ENCODE peak calls at places on chromosomes 1 and 21, in eight cellular contexts. W, Y, A, F, Z, U, C and R are unnamed samples.
A peak's percentile ranks its signal among the peaks of the same experiment; 100 is the strongest.

GRCh38 chr1:221431068-221431651 is 310.7 kb downstream of the DUSP10 start:
- DNase-seq in W (no peak), Y (peak; percentile 53), A (no peak), F (no peak), Z (no peak), U (no peak), C (no peak), R (no peak)

GRCh38 chr1:205313681-205314308 is 7.8 kb downstream of the NUAK2 start:
- DNase-seq in W (peak; percentile 95), Y (peak; percentile 76), A (peak; percentile 80), F (peak; percentile 45), Z (peak; percentile 35), U (peak; percentile 66), C (peak; percentile 21), R (no peak)

GRCh38 chr21:44712203-44713028 is 1.0 kb upstream of the TSPEAR start:
- DNase-seq in W (peak; percentile 70), Y (no peak), A (no peak), F (no peak), Z (no peak), U (no peak), C (no peak), R (peak; percentile 81)

GRCh38 chr1:33516428-33516827 is 44.0 kb downstream of the ZSCAN20 start:
- DNase-seq in W (peak; percentile 65), Y (no peak), A (no peak), F (no peak), Z (no peak), U (no peak), C (no peak), R (no peak)

GRCh38 chr1:172180886-172181285 is 239.6 kb upstream of the C1orf105 start:
- DNase-seq in W (no peak), Y (peak; percentile 67), A (peak; percentile 53), F (no peak), Z (peak; percentile 42), U (no peak), C (peak; percentile 70), R (no peak)

GRCh38 chr1:14880456-14881316 is 272.9 kb upstream of the TMEM51 start:
- DNase-seq in W (no peak), Y (peak; percentile 84), A (no peak), F (no peak), Z (peak; percentile 57), U (no peak), C (no peak), R (peak; percentile 92)

GRCh38 chr1:28199328-28200233 is 23.1 kb upstream of the PTAFR start:
- DNase-seq in W (no peak), Y (no peak), A (no peak), F (no peak), Z (peak; percentile 42), U (no peak), C (peak; percentile 86), R (no peak)

GRCh38 chr21:37139902-37140301 is 66.8 kb downstream of the TTC3 start:
- DNase-seq in W (no peak), Y (peak; percentile 78), A (no peak), F (no peak), Z (no peak), U (no peak), C (no peak), R (no peak)

GRCh38 chr1:219120625-219121544 is 52.8 kb upstream of the LYPLAL1 start:
- DNase-seq in W (no peak), Y (peak; percentile 96), A (no peak), F (peak; percentile 38), Z (no peak), U (peak; percentile 83), C (no peak), R (no peak)

GRCh38 chr1:10057305-10057704 is 24.5 kb downstream of the UBE4B start:
- DNase-seq in W (no peak), Y (peak; percentile 48), A (no peak), F (no peak), Z (no peak), U (no peak), C (no peak), R (no peak)

GRCh38 chr1:60963167-60963909 is 119.0 kb upstream of the NFIA start:
- DNase-seq in W (no peak), Y (no peak), A (no peak), F (no peak), Z (no peak), U (no peak), C (no peak), R (no peak)

GRCh38 chr21:45574691-45575090 is 32.5 kb upstream of the SLC19A1 start:
- DNase-seq in W (peak; percentile 51), Y (no peak), A (peak; percentile 41), F (no peak), Z (no peak), U (no peak), C (no peak), R (no peak)

GRCh38 chr21:31172328-31172727 is 134.1 kb upstream of the KRTAP19-8 start:
- DNase-seq in W (no peak), Y (no peak), A (no peak), F (no peak), Z (no peak), U (no peak), C (no peak), R (no peak)

GRCh38 chr1:81032973-81033425 is 767.7 kb upstream of the ADGRL2 start:
- DNase-seq in W (no peak), Y (no peak), A (no peak), F (no peak), Z (no peak), U (no peak), C (peak; percentile 72), R (no peak)

GRCh38 chr1:119483441-119484200 is 23.4 kb upstream of the HSD3B1 start:
- DNase-seq in W (no peak), Y (no peak), A (no peak), F (no peak), Z (no peak), U (no peak), C (no peak), R (no peak)

GRCh38 chr1:107936498-107937481 is 28.2 kb downstream of the VAV3 start:
- DNase-seq in W (peak; percentile 22), Y (peak; percentile 99), A (no peak), F (peak; percentile 45), Z (peak; percentile 78), U (peak; percentile 18), C (no peak), R (no peak)

GRCh38 chr1:107933736-107934135 is 31.2 kb downstream of the VAV3 start:
- DNase-seq in W (no peak), Y (no peak), A (no peak), F (no peak), Z (no peak), U (no peak), C (no peak), R (no peak)

GRCh38 chr1:107930292-107930691 is 34.7 kb downstream of the VAV3 start:
- DNase-seq in W (no peak), Y (no peak), A (no peak), F (no peak), Z (no peak), U (no peak), C (no peak), R (no peak)

GRCh38 chr1:107935396-107936064 is 29.4 kb downstream of the VAV3 start:
- DNase-seq in W (no peak), Y (peak; percentile 7), A (no peak), F (no peak), Z (no peak), U (no peak), C (no peak), R (no peak)

GRCh38 chr1:107934573-107934972 is 30.4 kb downstream of the VAV3 start:
- DNase-seq in W (no peak), Y (peak; percentile 18), A (no peak), F (no peak), Z (no peak), U (no peak), C (no peak), R (no peak)
- H3K4me3 ChIP-seq in W (no peak overlapping the region), Y (no peak overlapping the region), A (no peak overlapping the region), F (no peak overlapping the region), Z (no peak overlapping the region), U (no peak overlapping the region), C (no peak overlapping the region), R (no peak overlapping the region)

GRCh38 chr1:31580891-31581603 is 4.7 kb downstream of the TINAGL1 start:
- DNase-seq in W (no peak), Y (no peak), A (no peak), F (no peak), Z (no peak), U (no peak), C (no peak), R (no peak)
- H3K4me3 ChIP-seq in W (no peak overlapping the region), Y (no peak overlapping the region), A (peak overlapping the region; percentile 31), F (no peak overlapping the region), Z (peak overlapping the region; percentile 39), U (no peak overlapping the region), C (no peak overlapping the region), R (peak overlapping the region; percentile 27)

DNA sequence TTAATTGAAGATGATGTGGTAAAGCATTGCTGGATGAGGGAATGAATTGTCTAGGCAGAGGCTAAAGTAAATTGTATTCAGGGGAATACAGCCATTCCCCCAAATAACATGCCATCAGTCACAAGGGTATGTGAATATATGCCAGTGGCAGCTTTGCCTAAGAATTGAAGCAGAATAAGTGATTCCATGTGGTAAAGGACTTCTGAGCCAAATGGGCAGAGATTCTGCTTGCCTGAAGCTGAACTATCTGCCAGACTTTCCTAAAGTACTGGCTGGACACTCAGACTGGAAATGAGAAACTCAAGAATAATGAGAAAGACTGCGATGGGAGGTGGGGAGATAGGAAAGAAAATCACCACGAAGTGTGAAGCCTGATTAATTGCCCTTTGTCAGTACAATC is 2.4 kb downstream of the LIX1L start:
- DNase-seq in W (no peak), Y (peak; percentile 77), A (no peak), F (no peak), Z (no peak), U (no peak), C (no peak), R (no peak)
- H3K4me3 ChIP-seq in W (no peak overlapping the region), Y (peak overlapping the region; percentile 70), A (no peak overlapping the region), F (no peak overlapping the region), Z (peak overlapping the region; percentile 82), U (peak overlapping the region; percentile 84), C (no peak overlapping the region), R (peak overlapping the region; percentile 98)

DNA sequence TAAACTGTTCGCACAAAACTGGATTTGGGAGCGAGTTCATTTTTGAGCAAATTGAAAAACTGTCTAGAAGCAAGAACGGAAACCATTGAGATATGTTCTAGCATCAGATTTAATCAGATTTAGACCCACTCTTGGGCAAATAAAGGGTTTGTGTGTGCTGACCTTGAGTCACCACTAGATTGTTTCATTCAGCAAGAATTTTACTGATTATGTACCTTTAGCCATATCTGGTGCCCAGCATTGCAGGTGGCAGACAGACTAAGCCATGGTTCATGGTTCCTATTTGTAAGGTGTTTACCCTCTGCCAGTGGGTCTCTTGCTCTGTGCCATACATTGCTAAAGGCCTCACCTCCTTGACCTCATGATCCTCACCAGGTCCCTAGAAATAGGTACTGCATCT is 1.4 kb downstream of the NUDC start:
- DNase-seq in W (no peak), Y (no peak), A (no peak), F (no peak), Z (no peak), U (no peak), C (no peak), R (no peak)
- H3K4me3 ChIP-seq in W (no peak overlapping the region), Y (peak overlapping the region; percentile 87), A (peak overlapping the region; percentile 100), F (no peak overlapping the region), Z (peak overlapping the region; percentile 94), U (peak overlapping the region; percentile 86), C (peak overlapping the region; percentile 81), R (peak overlapping the region; percentile 96)

GRCh38 chr1:4939266-4939665 is 284.9 kb downstream of the AJAP1 start:
- DNase-seq in W (no peak), Y (no peak), A (no peak), F (no peak), Z (no peak), U (no peak), C (no peak), R (no peak)
- H3K4me3 ChIP-seq in W (no peak overlapping the region), Y (no peak overlapping the region), A (no peak overlapping the region), F (no peak overlapping the region), Z (no peak overlapping the region), U (no peak overlapping the region), C (no peak overlapping the region), R (no peak overlapping the region)